ENCODE peak calls at places on chromosomes 3 and 15, in nine cellular contexts. N, U, T, B, M, R, V, Y and G are unnamed samples.
A peak's percentile ranks its signal among the peaks of the same experiment; 100 is the strongest.

GRCh38 chr3:52998781-52999509 is 46.9 kb downstream of the SFMBT1 start:
- DNase-seq in N (no peak), U (no peak), T (no peak), B (no peak), M (peak; percentile 69), R (no peak), V (no peak), Y (no peak), G (no peak)

GRCh38 chr3:100957407-100958100 is 35.7 kb downstream of the ABI3BP start:
- DNase-seq in N (no peak), U (no peak), T (no peak), B (no peak), M (no peak), R (no peak), V (no peak), Y (no peak), G (no peak)

GRCh38 chr3:148727242-148727641 is 29.5 kb downstream of the AGTR1 start:
- DNase-seq in N (no peak), U (no peak), T (no peak), B (no peak), M (no peak), R (no peak), V (no peak), Y (peak; percentile 23), G (no peak)

GRCh38 chr15:72835289-72835890 is 51.8 kb upstream of the ADPGK start:
- DNase-seq in N (no peak), U (no peak), T (no peak), B (no peak), M (no peak), R (no peak), V (no peak), Y (no peak), G (no peak)

GRCh38 chr3:186315581-186316354 is 46.3 kb downstream of the DGKG start:
- DNase-seq in N (no peak), U (no peak), T (no peak), B (no peak), M (no peak), R (no peak), V (no peak), Y (no peak), G (no peak)

GRCh38 chr3:101070260-101071121 is 77.3 kb upstream of the ABI3BP start:
- DNase-seq in N (peak; percentile 83), U (no peak), T (peak; percentile 10), B (peak; percentile 55), M (peak; percentile 75), R (peak; percentile 79), V (no peak), Y (no peak), G (no peak)

GRCh38 chr3:154241496-154241895 is 82.8 kb downstream of the DHX36 start:
- DNase-seq in N (no peak), U (no peak), T (no peak), B (no peak), M (no peak), R (no peak), V (no peak), Y (no peak), G (no peak)

GRCh38 chr3:113746955-113747718 is at the start of gene ATP6V1A:
- DNase-seq in N (peak; percentile 74), U (no peak), T (no peak), B (peak; percentile 65), M (peak; percentile 89), R (peak; percentile 94), V (no peak), Y (peak; percentile 76), G (peak; percentile 97)

GRCh38 chr15:88630141-88630721 is 8.6 kb upstream of the ISG20 start:
- DNase-seq in N (peak; percentile 59), U (no peak), T (no peak), B (no peak), M (peak; percentile 70), R (peak; percentile 87), V (no peak), Y (no peak), G (no peak)

GRCh38 chr3:121985841-121986240 is 36.2 kb downstream of the ILDR1 start:
- DNase-seq in N (no peak), U (no peak), T (no peak), B (no peak), M (no peak), R (no peak), V (no peak), Y (no peak), G (no peak)

GRCh38 chr3:46702246-46703012 is 1.2 kb downstream of the TMIE start:
- DNase-seq in N (no peak), U (no peak), T (no peak), B (no peak), M (no peak), R (peak; percentile 41), V (no peak), Y (no peak), G (no peak)

GRCh38 chr3:159165972-159166371 is 364.1 kb downstream of the MFSD1 start:
- DNase-seq in N (no peak), U (no peak), T (no peak), B (no peak), M (no peak), R (no peak), V (no peak), Y (no peak), G (no peak)

GRCh38 chr3:159158801-159159200 is 356.9 kb downstream of the MFSD1 start:
- DNase-seq in N (no peak), U (no peak), T (no peak), B (no peak), M (no peak), R (no peak), V (no peak), Y (no peak), G (no peak)

GRCh38 chr3:159166899-159167586 is 365.2 kb downstream of the MFSD1 start:
- DNase-seq in N (no peak), U (no peak), T (no peak), B (no peak), M (no peak), R (no peak), V (no peak), Y (no peak), G (no peak)

GRCh38 chr3:159159546-159159945 is 357.7 kb downstream of the MFSD1 start:
- DNase-seq in N (no peak), U (no peak), T (no peak), B (no peak), M (no peak), R (no peak), V (no peak), Y (no peak), G (no peak)

DNA sequence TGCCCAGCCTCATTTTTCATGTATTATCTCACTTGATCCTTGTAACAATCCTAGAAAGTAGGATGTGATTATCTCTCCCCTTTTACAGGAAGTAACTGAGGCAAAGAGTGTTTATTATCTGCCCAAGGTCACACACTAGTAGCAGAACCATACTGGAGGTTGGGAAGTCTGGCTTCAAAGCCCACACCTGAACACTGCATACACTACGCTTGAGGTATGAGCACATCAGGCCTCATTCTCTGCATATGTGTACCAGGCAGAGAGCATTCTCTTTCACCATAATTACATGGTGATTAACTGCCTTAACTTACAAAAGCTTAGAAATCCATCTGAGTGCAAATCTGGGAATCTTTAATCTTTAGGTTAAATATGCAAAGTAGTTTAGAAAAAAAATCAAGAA is 361.8 kb downstream of the MFSD1 start:
- DNase-seq in N (no peak), U (no peak), T (no peak), B (no peak), M (no peak), R (no peak), V (no peak), Y (no peak), G (no peak)
- H3K4me3 ChIP-seq in N (no peak overlapping the region), U (no peak overlapping the region), T (no peak overlapping the region), B (no peak overlapping the region), M (no peak overlapping the region), R (no peak overlapping the region), V (no peak overlapping the region), Y (no peak overlapping the region), G (no peak overlapping the region)

DNA sequence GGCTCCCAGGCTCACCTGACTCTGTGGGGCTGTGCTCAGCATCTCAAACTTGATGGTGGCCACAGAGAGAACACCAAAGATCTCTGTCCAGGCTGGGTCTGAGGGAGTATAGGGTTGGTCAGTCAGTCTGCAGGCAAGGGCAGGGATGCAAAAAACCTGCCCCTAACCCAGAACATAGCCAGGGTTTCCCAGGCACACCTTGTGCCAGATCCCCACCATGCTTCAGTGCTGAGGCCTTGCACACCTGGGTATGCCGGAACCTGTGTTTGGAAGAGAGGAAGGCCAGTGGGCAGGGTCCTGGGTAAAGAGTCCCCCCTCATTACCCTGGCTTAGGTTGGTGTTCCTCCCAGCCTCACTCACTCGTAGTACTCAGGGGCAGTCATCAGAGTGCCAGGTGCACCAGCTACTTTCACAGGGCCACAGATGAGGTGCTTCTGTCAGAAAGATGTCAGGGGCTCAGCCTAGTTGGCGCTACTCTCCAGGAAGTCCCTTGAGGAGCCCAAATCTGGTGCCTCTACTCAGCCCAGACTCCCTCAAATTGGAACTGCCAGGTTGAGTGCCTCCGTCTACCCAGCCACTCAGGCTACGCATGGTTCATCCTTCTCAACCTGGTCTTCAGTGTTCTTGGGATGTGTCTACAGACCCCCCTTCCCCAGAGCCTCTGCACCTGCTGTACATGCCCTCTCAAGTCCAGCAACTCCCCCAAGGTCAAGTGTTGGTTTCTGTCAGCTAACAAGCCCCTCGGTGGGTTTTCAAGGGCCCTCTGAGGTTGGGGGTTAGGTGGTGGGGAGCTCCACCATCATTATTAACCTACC is 1.8 kb downstream of the DALRD3 start:
- DNase-seq in N (no peak), U (no peak), T (no peak), B (no peak), M (no peak), R (no peak), V (no peak), Y (no peak), G (no peak)
- H3K4me1 ChIP-seq in N (peaks cover 39% of the 10 kb centered on the region), U (peaks cover 5% of the 10 kb centered on the region), T (no peaks in the 10 kb centered on the region), B (peaks cover 9% of the 10 kb centered on the region), M (peaks cover 36% of the 10 kb centered on the region), R (peaks cover 70% of the 10 kb centered on the region), V (no peaks in the 10 kb centered on the region), Y (peaks cover 17% of the 10 kb centered on the region), G (peaks cover 61% of the 10 kb centered on the region)

DNA sequence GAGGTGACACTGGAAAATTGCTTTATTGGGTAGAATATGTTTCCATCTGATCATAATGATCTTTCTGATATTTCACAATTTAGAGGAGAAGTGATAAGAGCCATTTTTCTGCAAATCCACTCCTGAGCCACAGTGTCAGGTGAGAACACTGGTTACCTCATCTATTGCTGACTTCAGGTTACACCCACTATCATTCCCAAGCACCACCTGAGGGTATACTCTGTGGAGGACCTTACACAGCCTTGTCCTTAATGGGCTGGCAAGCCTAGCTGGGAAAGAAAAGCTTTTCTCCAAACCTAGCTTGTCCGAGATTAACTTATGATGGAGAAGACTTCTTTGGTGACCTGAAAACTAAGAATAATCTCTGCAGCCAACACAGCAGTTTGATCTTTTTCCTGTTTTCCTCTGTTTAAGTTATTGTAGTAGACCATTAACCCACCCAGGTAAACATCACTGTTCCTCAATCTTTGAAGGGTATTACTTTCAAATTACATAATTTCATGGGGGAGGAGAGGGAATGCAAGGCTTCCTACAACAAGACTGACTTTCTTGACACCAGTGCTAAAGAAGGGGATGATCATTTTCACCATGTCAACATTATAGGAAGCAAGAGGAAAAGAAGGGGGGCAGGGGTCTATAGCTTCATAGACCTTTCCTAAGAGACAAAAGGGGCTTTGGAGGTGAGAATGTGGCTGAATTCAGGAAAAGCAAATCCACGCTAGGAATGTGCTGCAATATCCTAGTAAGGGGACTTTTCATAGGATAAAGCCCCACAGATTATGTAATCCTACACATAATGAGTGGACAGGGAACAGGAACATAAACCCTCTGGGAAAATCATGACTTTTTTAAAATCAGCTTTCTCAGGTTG is 1.7 kb downstream of the NCEH1 start:
- DNase-seq in N (no peak), U (no peak), T (no peak), B (no peak), M (no peak), R (no peak), V (no peak), Y (no peak), G (no peak)
- TF ChIP-seq POLR2A in N (no peak), U (no peak), T (no peak), B (no peak), M (no peak), R (no peak), V (no peak), Y (no peak), G (no peak)

GRCh38 chr15:80780416-80781221 is 1.4 kb downstream of the CEMIP start:
- DNase-seq in N (peak; percentile 48), U (peak; percentile 64), T (no peak), B (no peak), M (peak; percentile 91), R (no peak), V (peak; percentile 33), Y (peak; percentile 57), G (no peak)
- H3K4me3 ChIP-seq in N (peak overlapping the region; percentile 41), U (no peak overlapping the region), T (peak overlapping the region; percentile 35), B (no peak overlapping the region), M (peak overlapping the region; percentile 58), R (peak overlapping the region; percentile 47), V (no peak overlapping the region), Y (peak overlapping the region; percentile 56), G (peak overlapping the region; percentile 46)